ENCODE peak calls at places on chromosomes 5 and 9, in five cellular contexts. H is brain microvascular endothelial cell, G is cardiac fibroblast, P is BJ, L is left ventricle myocardium inferior. Y is an unnamed sample.

GRCh38 chr5:135433626-135434426 is 13.3 kb downstream of the DCANP1 start:
- DNase-seq in P (no peak), G (peak; percentile 55), H (no peak), L (no peak), Y (no peak)

GRCh38 chr5:27702339-27702820 is 664.0 kb upstream of the CDH9 start:
- DNase-seq in L (no peak), H (peak; percentile 90), G (peak; percentile 55), P (no peak), Y (no peak)

GRCh38 chr9:4486176-4486575 is 4.1 kb upstream of the SLC1A1 start:
- DNase-seq in G (no peak), H (no peak), P (no peak), L (no peak), Y (no peak)

GRCh38 chr5:64834611-64835010 is 65.9 kb downstream of the CWC27 start:
- DNase-seq in G (peak; percentile 10), H (no peak), P (no peak), L (no peak), Y (no peak)

GRCh38 chr5:143932584-143932983 is 120.6 kb downstream of the HMHB1 start:
- DNase-seq in G (no peak), P (no peak), L (no peak), H (no peak), Y (no peak)

GRCh38 chr9:113737414-113738271 is 138.5 kb upstream of the ZNF618 start:
- DNase-seq in H (peak; percentile 63), L (no peak), P (no peak), G (peak; percentile 73), Y (peak; percentile 35)

GRCh38 chr5:139664273-139664693 is 16.1 kb downstream of the CXXC5 start:
- DNase-seq in P (no peak), G (no peak), H (no peak), L (no peak), Y (peak; percentile 83)

GRCh38 chr5:94517490-94518108 is 100.8 kb downstream of the KIAA0825 start:
- DNase-seq in L (no peak), H (no peak), P (no peak), G (peak; percentile 47), Y (no peak)

GRCh38 chr9:99140685-99141314 is 35.9 kb downstream of the TGFBR1 start:
- DNase-seq in H (peak; percentile 51), P (no peak), G (peak; percentile 80), L (no peak), Y (peak; percentile 35)

GRCh38 chr9:87160148-87161107 is 213.1 kb upstream of the GAS1 start:
- DNase-seq in P (no peak), L (peak; percentile 46), H (no peak), G (no peak), Y (no peak)

GRCh38 chr5:169044982-169045381 is 256.0 kb downstream of the SLIT3 start:
- DNase-seq in P (no peak), L (no peak), G (no peak), H (no peak), Y (no peak)

GRCh38 chr9:101487443-101487855 is 46.2 kb upstream of the RNF20 start:
- DNase-seq in L (no peak), P (no peak), H (no peak), G (no peak), Y (no peak)

GRCh38 chr5:10652151-10652550 is 88.3 kb downstream of the ANKRD33B start:
- DNase-seq in H (peak; percentile 34), P (no peak), G (peak; percentile 15), L (no peak), Y (no peak)

GRCh38 chr5:101679816-101680215 is 616.3 kb downstream of the SLCO4C1 start:
- DNase-seq in L (no peak), H (no peak), G (peak; percentile 2), P (no peak), Y (no peak)

GRCh38 chr9:110820378-110820777 is 151.8 kb downstream of the MUSK start:
- DNase-seq in L (no peak), G (peak; percentile 26), H (no peak), P (no peak), Y (no peak)

GRCh38 chr9:84773023-84773422 is 103.5 kb downstream of the NTRK2 start:
- DNase-seq in P (peak; percentile 74), H (peak; percentile 40), G (no peak), L (no peak), Y (no peak)

GRCh38 chr5:169753795-169754194 is 116.7 kb downstream of the DOCK2 start:
- DNase-seq in H (no peak), G (peak; percentile 57), P (no peak), L (no peak), Y (no peak)

GRCh38 chr9:135573124-135573523 is 11.6 kb downstream of the PAEP start:
- DNase-seq in G (no peak), H (no peak), L (no peak), P (no peak), Y (no peak)

DNA sequence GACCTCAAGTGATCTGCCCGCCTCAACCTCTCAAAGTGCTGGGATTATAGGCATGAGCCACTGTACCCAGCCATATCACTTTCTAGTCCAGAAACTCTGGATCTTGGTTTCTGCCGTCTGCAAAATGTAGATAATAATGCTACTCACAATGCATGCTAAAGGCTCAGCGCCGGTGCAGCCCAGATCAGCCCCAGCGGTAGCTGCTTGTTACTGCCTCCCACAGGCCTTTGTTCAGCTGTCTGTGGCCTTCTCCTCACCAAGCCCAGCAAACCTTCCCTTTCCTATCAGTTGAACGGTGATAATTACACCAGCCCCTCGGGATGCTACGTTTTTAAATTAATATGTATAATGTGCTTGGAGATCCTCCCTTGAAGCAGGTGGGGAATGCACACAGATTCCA is 26.2 kb upstream of the MSX2 start:
- DNase-seq in H (no peak), G (no peak), P (no peak), L (no peak), Y (no peak)
- H3K4me3 ChIP-seq in H (no peak overlapping the region), G (no peak overlapping the region), P (no peak overlapping the region), L (no peak overlapping the region), Y (no peak overlapping the region)

GRCh38 chr9:6757988-6758417 is 230 bp downstream of the KDM4C start:
- DNase-seq in G (no peak), L (no peak), H (peak; percentile 90), P (no peak), Y (no peak)
- H3K4me3 ChIP-seq in G (peak overlapping the region; percentile 92), L (peak overlapping the region; percentile 91), H (peak overlapping the region; percentile 88), P (peak overlapping the region; percentile 85), Y (peak overlapping the region; percentile 83)

GRCh38 chr9:130680836-130681768 is 12.5 kb upstream of the EXOSC2 start:
- DNase-seq in P (peak; percentile 48), G (peak; percentile 82), L (peak; percentile 67), H (peak; percentile 76), Y (peak; percentile 82)

GRCh38 chr9:130687615-130688014 is 6.0 kb upstream of the EXOSC2 start:
- DNase-seq in P (no peak), L (no peak), H (no peak), G (no peak), Y (no peak)

GRCh38 chr9:130681769-130682489 is 11.7 kb upstream of the EXOSC2 start:
- DNase-seq in L (no peak), P (no peak), G (no peak), H (no peak), Y (no peak)

GRCh38 chr9:130685104-130685503 is 8.5 kb upstream of the EXOSC2 start:
- DNase-seq in P (no peak), G (no peak), H (no peak), L (no peak), Y (no peak)

DNA sequence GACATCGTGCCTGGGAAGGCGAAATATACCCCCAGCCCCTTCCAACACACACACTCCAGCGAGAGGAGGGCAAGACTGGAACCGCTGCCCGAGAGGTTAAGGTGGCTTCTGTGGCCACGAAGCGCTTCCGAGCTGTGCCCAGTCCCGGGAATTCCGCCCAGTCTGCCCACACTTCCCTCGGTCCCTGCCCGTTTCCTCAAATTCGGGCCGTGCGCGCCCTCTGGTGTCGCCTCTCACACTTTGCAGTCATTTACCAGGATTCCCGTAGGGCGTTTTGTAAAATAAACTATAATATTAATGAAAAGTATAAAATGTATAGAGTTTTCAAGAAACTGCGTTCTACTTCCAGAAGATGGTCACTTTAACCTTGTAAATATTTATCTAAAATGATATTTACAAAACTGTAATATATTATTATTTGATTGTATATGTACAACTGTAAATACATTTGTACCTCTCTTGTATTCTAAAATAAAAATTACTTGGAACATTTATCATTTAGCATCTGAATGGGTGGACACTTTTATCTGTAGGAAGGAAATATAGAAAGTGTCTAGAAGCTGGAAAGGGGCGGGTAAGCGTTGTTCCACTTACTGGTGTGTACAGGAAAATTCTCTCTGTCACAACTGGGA is 11.0 kb upstream of the EXOSC2 start:
- DNase-seq in H (peak; percentile 42), G (peak; percentile 81), L (peak; percentile 79), P (no peak), Y (peak; percentile 84)
- H3K4me3 ChIP-seq in H (no peak overlapping the region), G (no peak overlapping the region), L (peak overlapping the region; percentile 72), P (no peak overlapping the region), Y (peak overlapping the region; percentile 62)

GRCh38 chr5:188488-189481 is 2.5 kb upstream of the LRRC14B start:
- DNase-seq in P (no peak), L (peak; percentile 88), G (peak; percentile 87), H (peak; percentile 78), Y (peak; percentile 83)
- H3K4me3 ChIP-seq in P (no peak overlapping the region), L (peak overlapping the region; percentile 50), G (no peak overlapping the region), H (no peak overlapping the region), Y (peak overlapping the region; percentile 42)

GRCh38 chr9:21579209-21579608 is 97.1 kb upstream of the IFNE start:
- DNase-seq in P (no peak), G (no peak), L (no peak), H (no peak), Y (no peak)
- H3K4me3 ChIP-seq in P (no peak overlapping the region), G (no peak overlapping the region), L (no peak overlapping the region), H (no peak overlapping the region), Y (no peak overlapping the region)

GRCh38 chr5:180619563-180619915 is 28.2 kb upstream of the SCGB3A1 start:
- DNase-seq in P (no peak), H (no peak), G (no peak), L (no peak), Y (no peak)
- H3K4me3 ChIP-seq in P (no peak overlapping the region), H (no peak overlapping the region), G (no peak overlapping the region), L (no peak overlapping the region), Y (no peak overlapping the region)

GRCh38 chr9:71549023-71549422 is 219.3 kb downstream of the CEMIP2 start:
- DNase-seq in L (no peak), G (no peak), P (no peak), H (no peak), Y (no peak)

GRCh38 chr9:71552480-71552879 is 215.8 kb downstream of the CEMIP2 start:
- DNase-seq in L (no peak), H (no peak), G (no peak), P (no peak), Y (no peak)
- H3K4me3 ChIP-seq in L (no peak overlapping the region), H (no peak overlapping the region), G (no peak overlapping the region), P (no peak overlapping the region), Y (no peak overlapping the region)

GRCh38 chr5:171422495-171422894 is 3.0 kb downstream of the FGF18 start:
- DNase-seq in H (no peak), P (no peak), G (no peak), L (no peak), Y (no peak)

GRCh38 chr5:171422902-171423663 is 3.6 kb downstream of the FGF18 start:
- DNase-seq in G (no peak), H (no peak), L (no peak), P (no peak), Y (no peak)

GRCh38 chr5:171420429-171421231 is 1.2 kb downstream of the FGF18 start:
- DNase-seq in L (peak; percentile 90), G (peak; percentile 90), H (peak; percentile 69), P (peak; percentile 33), Y (peak; percentile 87)

GRCh38 chr5:171419663-171420428 is 399 bp downstream of the FGF18 start:
- DNase-seq in H (no peak), G (peak; percentile 32), L (peak; percentile 33), P (no peak), Y (peak; percentile 67)

GRCh38 chr5:171421331-171422262 is 2.1 kb downstream of the FGF18 start:
- DNase-seq in G (no peak), L (no peak), H (no peak), P (no peak), Y (no peak)
- H3K4me3 ChIP-seq in G (no peak overlapping the region), L (peak overlapping the region; percentile 73), H (no peak overlapping the region), P (no peak overlapping the region), Y (peak overlapping the region; percentile 43)

Y was measured in tibial artery.